ENCODE peak calls at places on chromosomes 2 and 18, in four cellular contexts. One of them, this sample, is unnamed.

GRCh38 chr18:57813245-57813644 is 10.1 kb upstream of the ATP8B1 start:
- DNase-seq in WTC11: no peak
- DNase-seq in colonic mucosa: no peak
- DNase-seq in HFF-Myc: peak
- DNase-seq in this sample: no peak

GRCh38 chr18:67875936-67876335 is 359.4 kb upstream of the DSEL start:
- DNase-seq in WTC11: no peak
- DNase-seq in colonic mucosa: no peak
- DNase-seq in HFF-Myc: no peak
- DNase-seq in this sample: no peak

GRCh38 chr2:10538224-10538894 is 90.2 kb upstream of the ODC1 start:
- DNase-seq in WTC11: no peak
- DNase-seq in colonic mucosa: no peak
- DNase-seq in HFF-Myc: no peak
- DNase-seq in this sample: no peak

GRCh38 chr18:62524443-62525200 is 1.8 kb downstream of the ZCCHC2 start:
- DNase-seq in WTC11: peak
- DNase-seq in colonic mucosa: peak
- DNase-seq in HFF-Myc: no peak
- DNase-seq in this sample: peak

GRCh38 chr2:105328281-105329196 is 996 bp downstream of the TGFBRAP1 start:
- DNase-seq in WTC11: no peak
- DNase-seq in colonic mucosa: peak
- DNase-seq in HFF-Myc: no peak
- DNase-seq in this sample: peak

GRCh38 chr2:19235308-19235707 is 123.1 kb downstream of the OSR1 start:
- DNase-seq in WTC11: no peak
- DNase-seq in colonic mucosa: no peak
- DNase-seq in HFF-Myc: no peak
- DNase-seq in this sample: no peak

GRCh38 chr2:12044857-12045256 is 298.4 kb downstream of the LPIN1 start:
- DNase-seq in WTC11: no peak
- DNase-seq in colonic mucosa: no peak
- DNase-seq in HFF-Myc: no peak
- DNase-seq in this sample: no peak

GRCh38 chr2:172096661-172097547 is 5.8 kb downstream of the DLX2 start:
- DNase-seq in WTC11: no peak
- DNase-seq in colonic mucosa: no peak
- DNase-seq in HFF-Myc: no peak
- DNase-seq in this sample: peak

GRCh38 chr18:955379-956066 is 50.9 kb downstream of the ADCYAP1 start:
- DNase-seq in WTC11: no peak
- DNase-seq in colonic mucosa: no peak
- DNase-seq in HFF-Myc: no peak
- DNase-seq in this sample: no peak

GRCh38 chr18:22179631-22180030 is 10.2 kb downstream of the GATA6 start:
- DNase-seq in WTC11: no peak
- DNase-seq in colonic mucosa: no peak
- DNase-seq in HFF-Myc: no peak
- DNase-seq in this sample: no peak

DNA sequence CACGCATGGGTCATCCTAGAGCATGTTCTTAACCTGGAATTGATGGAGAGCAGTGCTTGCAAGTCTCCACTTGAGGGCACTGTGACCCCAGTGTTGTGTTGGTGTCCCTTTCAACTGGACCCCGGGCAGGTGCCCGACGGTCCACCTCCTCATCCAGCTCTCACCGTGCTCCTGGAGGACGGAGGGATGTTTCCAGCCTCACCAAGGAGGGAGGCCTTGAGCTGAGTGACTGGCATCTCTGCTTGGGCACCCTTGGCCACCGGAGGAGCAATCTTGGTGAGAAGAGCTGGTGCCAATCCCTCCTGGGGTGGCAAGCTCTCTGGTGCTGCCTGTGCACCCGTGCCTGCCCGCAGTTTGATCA is 45.4 kb upstream of the ASB18 start:
- DNase-seq in WTC11: peak
- DNase-seq in colonic mucosa: no peak
- DNase-seq in HFF-Myc: no peak
- DNase-seq in this sample: peak
- TF ChIP-seq CTCF in WTC11: peak
- TF ChIP-seq CTCF in colonic mucosa: peak
- TF ChIP-seq CTCF in HFF-Myc: peak
- TF ChIP-seq CTCF in this sample: peak

GRCh38 chr2:235494716-235495372 is 1.0 kb downstream of the AGAP1 start:
- DNase-seq in WTC11: no peak
- DNase-seq in colonic mucosa: no peak
- DNase-seq in HFF-Myc: no peak
- DNase-seq in this sample: no peak
- TF ChIP-seq CTCF in WTC11: no peak
- TF ChIP-seq CTCF in colonic mucosa: no peak
- TF ChIP-seq CTCF in HFF-Myc: no peak
- TF ChIP-seq CTCF in this sample: no peak

GRCh38 chr18:75728621-75729020 is 301.1 kb upstream of the SMIM21 start:
- DNase-seq in WTC11: no peak
- DNase-seq in colonic mucosa: no peak
- DNase-seq in HFF-Myc: no peak
- DNase-seq in this sample: no peak

GRCh38 chr18:75730249-75730648 is 302.7 kb upstream of the SMIM21 start:
- DNase-seq in WTC11: no peak
- DNase-seq in colonic mucosa: no peak
- DNase-seq in HFF-Myc: no peak
- DNase-seq in this sample: no peak

DNA sequence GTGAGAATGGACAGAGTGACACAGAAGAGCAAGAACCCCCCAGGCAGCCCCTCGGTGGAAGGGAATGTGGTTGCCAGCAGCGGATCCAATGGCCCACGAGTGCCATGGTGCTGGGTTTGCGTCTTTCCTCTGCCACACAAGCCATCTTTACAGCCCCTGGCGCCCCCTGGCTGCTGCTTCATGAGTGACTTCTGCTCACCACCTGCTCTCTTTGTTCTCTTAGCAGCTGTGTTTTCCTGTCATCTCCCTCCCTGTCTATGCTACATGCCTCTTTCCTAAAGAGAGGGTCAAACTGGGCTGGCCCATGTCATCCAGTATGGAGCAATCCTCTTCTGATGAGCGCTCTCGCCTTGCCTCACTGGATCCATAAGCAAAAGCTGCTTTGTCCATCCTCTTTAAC is 300.0 kb upstream of the SMIM21 start:
- DNase-seq in WTC11: peak
- DNase-seq in colonic mucosa: peak
- DNase-seq in HFF-Myc: no peak
- DNase-seq in this sample: peak
- TF ChIP-seq CTCF in WTC11: peak
- TF ChIP-seq CTCF in colonic mucosa: no peak
- TF ChIP-seq CTCF in HFF-Myc: peak
- TF ChIP-seq CTCF in this sample: peak

GRCh38 chr2:230986520-230987136 is 9.3 kb upstream of the SPATA3 start:
- DNase-seq in WTC11: no peak
- DNase-seq in colonic mucosa: no peak
- DNase-seq in HFF-Myc: no peak
- DNase-seq in this sample: peak

GRCh38 chr2:230990131-230990898 is 5.6 kb upstream of the SPATA3 start:
- DNase-seq in WTC11: no peak
- DNase-seq in colonic mucosa: no peak
- DNase-seq in HFF-Myc: no peak
- DNase-seq in this sample: no peak

GRCh38 chr2:230985519-230986231 is 10.2 kb upstream of the SPATA3 start:
- DNase-seq in WTC11: no peak
- DNase-seq in colonic mucosa: no peak
- DNase-seq in HFF-Myc: no peak
- DNase-seq in this sample: no peak

GRCh38 chr2:230989731-230990130 is 6.2 kb upstream of the SPATA3 start:
- DNase-seq in WTC11: no peak
- DNase-seq in colonic mucosa: no peak
- DNase-seq in HFF-Myc: no peak
- DNase-seq in this sample: no peak

GRCh38 chr2:230987137-230988020 is 8.5 kb upstream of the SPATA3 start:
- DNase-seq in WTC11: peak
- DNase-seq in colonic mucosa: peak
- DNase-seq in HFF-Myc: peak
- DNase-seq in this sample: peak
- TF ChIP-seq CTCF in WTC11: peak
- TF ChIP-seq CTCF in colonic mucosa: peak
- TF ChIP-seq CTCF in HFF-Myc: peak
- TF ChIP-seq CTCF in this sample: peak

GRCh38 chr2:101197215-101197745 is 46.1 kb upstream of the TBC1D8 start:
- DNase-seq in WTC11: no peak
- DNase-seq in colonic mucosa: no peak
- DNase-seq in HFF-Myc: no peak
- DNase-seq in this sample: no peak
- TF ChIP-seq CTCF in WTC11: no peak
- TF ChIP-seq CTCF in colonic mucosa: peak
- TF ChIP-seq CTCF in HFF-Myc: no peak
- TF ChIP-seq CTCF in this sample: no peak

DNA sequence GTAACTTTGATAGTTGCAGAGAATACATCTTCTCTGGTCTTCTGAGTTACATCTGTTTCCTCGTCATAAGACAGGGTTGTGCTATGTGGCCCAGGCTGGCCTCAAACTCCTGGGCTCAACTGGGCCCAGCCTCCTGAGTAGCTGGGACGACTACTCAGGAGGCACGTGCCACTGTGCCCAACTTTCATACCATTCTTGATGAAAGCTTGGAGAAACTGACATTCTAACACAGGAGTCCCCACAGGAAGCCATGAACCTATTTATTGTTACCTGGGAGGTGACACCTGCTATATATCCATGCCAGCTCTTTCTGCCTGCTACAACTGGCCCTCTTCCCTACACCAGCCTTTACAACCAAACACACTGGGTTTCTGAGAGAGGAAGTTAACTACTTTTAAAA is 19.1 kb downstream of the EIF2AK3 start:
- DNase-seq in WTC11: no peak
- DNase-seq in colonic mucosa: no peak
- DNase-seq in HFF-Myc: no peak
- DNase-seq in this sample: no peak
- TF ChIP-seq CTCF in WTC11: no peak
- TF ChIP-seq CTCF in colonic mucosa: no peak
- TF ChIP-seq CTCF in HFF-Myc: no peak
- TF ChIP-seq CTCF in this sample: no peak

GRCh38 chr2:121044412-121044811 is 240.6 kb downstream of the TFCP2L1 start:
- DNase-seq in WTC11: peak
- DNase-seq in colonic mucosa: peak
- DNase-seq in HFF-Myc: no peak
- DNase-seq in this sample: no peak
- TF ChIP-seq CTCF in WTC11: no peak
- TF ChIP-seq CTCF in colonic mucosa: peak
- TF ChIP-seq CTCF in HFF-Myc: peak
- TF ChIP-seq CTCF in this sample: no peak

GRCh38 chr18:36568487-36568886 is 260.3 kb downstream of the TPGS2 start:
- DNase-seq in WTC11: no peak
- DNase-seq in colonic mucosa: no peak
- DNase-seq in HFF-Myc: no peak
- DNase-seq in this sample: no peak

GRCh38 chr18:36567800-36568199 is 261.0 kb downstream of the TPGS2 start:
- DNase-seq in WTC11: no peak
- DNase-seq in colonic mucosa: no peak
- DNase-seq in HFF-Myc: no peak
- DNase-seq in this sample: no peak

GRCh38 chr18:36576339-36576738 is 252.5 kb downstream of the TPGS2 start:
- DNase-seq in WTC11: no peak
- DNase-seq in colonic mucosa: no peak
- DNase-seq in HFF-Myc: no peak
- DNase-seq in this sample: no peak

GRCh38 chr18:36572135-36572856 is 256.5 kb downstream of the TPGS2 start:
- DNase-seq in WTC11: peak
- DNase-seq in colonic mucosa: peak
- DNase-seq in HFF-Myc: no peak
- DNase-seq in this sample: no peak
- TF ChIP-seq CTCF in WTC11: peak
- TF ChIP-seq CTCF in colonic mucosa: no peak
- TF ChIP-seq CTCF in HFF-Myc: peak
- TF ChIP-seq CTCF in this sample: peak

This sample was measured in GM13976.